ENCODE peak calls at places on chromosome 16, in five cellular contexts. L is CD8-positive, alpha-beta memory T cell; O is CD8-positive, alpha-beta T cell; I is AG04450; D is neuronal stem cell. S is an unnamed sample.

GRCh38 chr16:85390511-85391174 is 222.5 kb upstream of the GSE1 start:
- DNase-seq in L (peak; percentile 34), O (no peak), I (peak; percentile 87), D (no peak), S (peak; percentile 90)

GRCh38 chr16:10081201-10081940 is 100.9 kb downstream of the GRIN2A start:
- DNase-seq in L (no peak), O (no peak), I (no peak), D (peak; percentile 17), S (no peak)

GRCh38 chr16:65908568-65908967 is 457.9 kb upstream of the CDH5 start:
- DNase-seq in L (no peak), O (no peak), I (no peak), D (peak; percentile 80), S (no peak)

GRCh38 chr16:26433807-26434206 is 632.9 kb upstream of the C16orf82 start:
- DNase-seq in L (no peak), O (no peak), I (no peak), D (no peak), S (no peak)

GRCh38 chr16:85986931-85987749 is 88.2 kb downstream of the IRF8 start:
- DNase-seq in L (peak; percentile 47), O (peak; percentile 72), I (no peak), D (peak; percentile 29), S (no peak)

GRCh38 chr16:51763072-51763658 is 612.1 kb upstream of the SALL1 start:
- DNase-seq in L (no peak), O (no peak), I (no peak), D (peak; percentile 65), S (no peak)

GRCh38 chr16:30787613-30788378 is 791 bp upstream of the ZNF629 start:
- DNase-seq in L (no peak), O (no peak), I (no peak), D (no peak), S (no peak)

GRCh38 chr16:6484931-6485330 is 847.7 kb upstream of the RBFOX1 start:
- DNase-seq in L (no peak), O (no peak), I (no peak), D (no peak), S (no peak)

GRCh38 chr16:54931041-54931756 is 534 bp downstream of the IRX5 start:
- DNase-seq in L (no peak), O (no peak), I (no peak), D (peak; percentile 21), S (peak; percentile 20)

GRCh38 chr16:85104821-85105391 is 7.4 kb downstream of the CIBAR2 start:
- DNase-seq in L (peak; percentile 62), O (peak; percentile 70), I (no peak), D (no peak), S (no peak)

GRCh38 chr16:58940609-58941008 is 206.5 kb upstream of the GOT2 start:
- DNase-seq in L (no peak), O (no peak), I (no peak), D (no peak), S (no peak)

DNA sequence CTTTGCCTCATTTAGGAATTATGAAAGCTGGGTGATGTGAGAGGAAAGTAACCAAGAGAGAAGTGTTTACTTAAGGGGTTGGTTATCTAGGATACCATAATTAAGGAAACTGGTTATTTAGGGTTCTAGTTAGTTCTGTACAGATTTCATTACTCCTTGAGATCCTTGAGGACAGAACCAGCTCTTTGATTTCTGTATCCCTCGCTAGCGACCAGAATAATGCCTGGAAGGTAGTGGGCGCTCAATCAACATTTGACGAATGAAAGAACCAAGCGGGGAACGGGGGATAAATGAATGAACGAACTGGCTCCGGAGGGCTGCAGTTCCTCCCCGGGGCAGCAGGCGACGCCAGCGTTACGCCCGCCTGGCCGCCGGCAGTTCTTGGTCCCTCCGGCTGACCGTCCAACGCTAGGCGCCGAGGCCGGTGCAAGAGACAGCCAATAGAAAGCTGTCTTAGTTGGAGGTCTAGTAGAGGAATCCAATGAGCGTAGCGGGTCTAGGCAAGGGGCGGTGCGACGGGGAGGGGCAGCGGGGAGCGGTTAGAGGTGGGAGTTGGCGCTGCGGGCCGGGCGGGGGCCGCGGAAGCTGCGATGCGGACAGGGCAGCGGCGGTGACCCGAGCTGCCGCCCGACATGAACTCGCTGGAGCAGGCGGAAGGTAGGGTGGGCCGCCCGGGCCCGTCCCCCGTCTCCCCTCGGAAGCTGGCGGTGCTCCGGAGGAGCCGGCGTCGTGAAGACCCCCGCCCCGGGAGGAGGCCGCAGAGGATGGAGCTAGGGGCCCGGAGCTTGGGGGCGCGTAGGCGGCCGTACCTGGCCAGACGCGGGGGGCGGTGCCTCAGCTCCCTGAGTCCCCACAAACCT is at the start of gene CNEP1R1:
- DNase-seq in L (peak; percentile 95), O (peak; percentile 95), I (peak; percentile 93), D (peak; percentile 97), S (peak; percentile 98)
- H3K27ac ChIP-seq in L (peak within 1 kb of the TSS; percentile 71), O (peak within 1 kb of the TSS; percentile 65), I (no peak within 1 kb of the TSS), D (peak within 1 kb of the TSS; percentile 25), S (peak within 1 kb of the TSS; percentile 82)

GRCh38 chr16:56047307-56048234 is 143.7 kb upstream of the GNAO1 start:
- DNase-seq in L (no peak), O (no peak), I (no peak), D (no peak), S (no peak)

GRCh38 chr16:56042416-56042815 is 148.9 kb upstream of the GNAO1 start:
- DNase-seq in L (no peak), O (no peak), I (no peak), D (no peak), S (no peak)

GRCh38 chr16:56038564-56039098 is 152.7 kb upstream of the GNAO1 start:
- DNase-seq in L (no peak), O (no peak), I (no peak), D (no peak), S (no peak)

DNA sequence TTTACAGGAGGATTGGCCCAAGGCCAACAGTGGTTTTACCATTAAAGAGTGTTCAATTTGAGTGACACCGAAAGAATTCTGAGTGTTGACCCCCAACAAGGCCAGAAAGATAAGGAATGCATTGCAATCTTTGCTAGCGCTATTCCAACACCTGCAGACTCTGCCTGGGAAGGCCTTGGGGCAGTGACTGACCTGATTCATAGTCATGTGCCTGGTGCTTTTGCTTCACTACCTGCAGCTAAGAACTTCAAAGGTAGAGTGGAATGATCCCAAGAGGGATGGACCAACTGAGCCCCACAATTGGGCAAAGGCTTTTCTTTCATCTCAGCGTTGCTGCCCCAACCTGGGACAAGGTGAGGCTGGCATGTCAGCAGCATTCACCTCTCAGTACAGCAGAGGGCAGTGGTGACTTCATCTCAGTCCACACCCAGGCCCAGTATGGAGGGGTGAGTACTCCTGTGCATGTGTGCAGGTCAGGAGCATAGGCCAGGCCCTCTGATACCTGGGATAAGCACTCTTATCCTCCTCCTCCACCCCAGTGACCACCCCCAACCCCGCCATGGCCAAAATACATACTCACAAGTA is 149.6 kb upstream of the GNAO1 start:
- DNase-seq in L (peak; percentile 47), O (peak; percentile 50), I (no peak), D (peak; percentile 32), S (peak; percentile 6)
- H3K27ac ChIP-seq in L (no peak overlapping the region), O (no peak overlapping the region), I (no peak overlapping the region), D (no peak overlapping the region), S (no peak overlapping the region)

GRCh38 chr16:87675111-87675510 is 72.8 kb downstream of the JPH3 start:
- DNase-seq in L (no peak), O (no peak), I (no peak), D (no peak), S (no peak)

GRCh38 chr16:87671221-87671620 is 68.9 kb downstream of the JPH3 start:
- DNase-seq in L (no peak), O (no peak), I (no peak), D (no peak), S (no peak)

GRCh38 chr16:87671715-87672270 is 69.5 kb downstream of the JPH3 start:
- DNase-seq in L (no peak), O (no peak), I (no peak), D (no peak), S (no peak)

GRCh38 chr16:87677830-87678229 is 75.5 kb downstream of the JPH3 start:
- DNase-seq in L (no peak), O (no peak), I (no peak), D (no peak), S (no peak)

GRCh38 chr16:87674405-87674804 is 72.1 kb downstream of the JPH3 start:
- DNase-seq in L (no peak), O (no peak), I (no peak), D (no peak), S (no peak)
- H3K27ac ChIP-seq in L (no peak overlapping the region), O (no peak overlapping the region), I (no peak overlapping the region), D (no peak overlapping the region), S (no peak overlapping the region)

GRCh38 chr16:56201030-56201429 is 9.7 kb downstream of the GNAO1 start:
- DNase-seq in L (no peak), O (no peak), I (no peak), D (no peak), S (no peak)

GRCh38 chr16:56198044-56198754 is 6.9 kb downstream of the GNAO1 start:
- DNase-seq in L (no peak), O (no peak), I (no peak), D (no peak), S (no peak)

GRCh38 chr16:56198755-56199114 is 7.4 kb downstream of the GNAO1 start:
- DNase-seq in L (no peak), O (no peak), I (no peak), D (no peak), S (no peak)

GRCh38 chr16:56197227-56197992 is 6.1 kb downstream of the GNAO1 start:
- DNase-seq in L (no peak), O (no peak), I (no peak), D (no peak), S (no peak)

GRCh38 chr16:56199164-56199563 is 7.9 kb downstream of the GNAO1 start:
- DNase-seq in L (no peak), O (no peak), I (no peak), D (no peak), S (no peak)
- H3K27ac ChIP-seq in L (no peak overlapping the region), O (no peak overlapping the region), I (no peak overlapping the region), D (no peak overlapping the region), S (no peak overlapping the region)

GRCh38 chr16:75351183-75351582 is 82.1 kb downstream of the CFDP1 start:
- DNase-seq in L (no peak), O (no peak), I (no peak), D (no peak), S (no peak)
- H3K27ac ChIP-seq in L (no peak overlapping the region), O (no peak overlapping the region), I (no peak overlapping the region), D (no peak overlapping the region), S (no peak overlapping the region)

GRCh38 chr16:4537376-4538066 is 1.1 kb downstream of the CDIP1 start:
- DNase-seq in L (no peak), O (no peak), I (no peak), D (no peak), S (no peak)
- H3K27ac ChIP-seq in L (no peak overlapping the region), O (peak overlapping the region; percentile 86), I (no peak overlapping the region), D (no peak overlapping the region), S (peak overlapping the region; percentile 48)

S was measured in A549.